ENCODE peak calls at places on chromosomes 12 and 14, in seven cellular contexts. U is astrocyte of the cerebellum; G is H4; T is dermis blood vessel endothelial cell; Q is GM12864; C is heart right ventricle; M is activated CD4-positive, CD25-positive, alpha-beta regulatory T cell treated with anti-CD3 and anti-CD28 coated beads, Interleukin-2, amount 50 U/mL, for 72 hours. W is an unnamed sample.

GRCh38 chr12:58359084-58359483 is 417.7 kb downstream of the ATP23 start:
- DNase-seq in U (no peak), G (no peak), T (no peak), Q (no peak), C (no peak), M (no peak), W (peak; percentile 83)

GRCh38 chr14:70698288-70698687 is 56.6 kb downstream of the TTC9 start:
- DNase-seq in U (no peak), G (peak; percentile 59), T (peak; percentile 6), Q (no peak), C (no peak), M (no peak), W (peak; percentile 50)

GRCh38 chr14:69682607-69683263 is 71.3 kb downstream of the SUSD6 start:
- DNase-seq in U (no peak), G (no peak), T (no peak), Q (no peak), C (no peak), M (no peak), W (peak; percentile 86)

GRCh38 chr12:17579148-17580026 is 510.6 kb downstream of the RERGL start:
- DNase-seq in U (no peak), G (no peak), T (no peak), Q (no peak), C (no peak), M (no peak), W (no peak)

GRCh38 chr14:68580676-68581075 is 212.2 kb downstream of the ZFP36L1 start:
- DNase-seq in U (no peak), G (no peak), T (no peak), Q (no peak), C (no peak), M (no peak), W (no peak)

GRCh38 chr12:27474344-27474743 is 27.8 kb downstream of the SMCO2 start:
- DNase-seq in U (peak; percentile 83), G (peak; percentile 18), T (no peak), Q (no peak), C (no peak), M (no peak), W (peak; percentile 79)

GRCh38 chr14:24080888-24081738 is 9.8 kb downstream of the CPNE6 start:
- DNase-seq in U (no peak), G (peak; percentile 59), T (peak; percentile 35), Q (peak; percentile 58), C (peak; percentile 48), M (peak; percentile 74), W (peak; percentile 11)

GRCh38 chr14:103243764-103244737 is 90.0 kb upstream of the EIF5 start:
- DNase-seq in U (no peak), G (peak; percentile 44), T (no peak), Q (no peak), C (no peak), M (no peak), W (peak; percentile 5)

GRCh38 chr12:13436696-13437391 is 240.3 kb downstream of the EMP1 start:
- DNase-seq in U (no peak), G (peak; percentile 71), T (no peak), Q (no peak), C (no peak), M (no peak), W (peak; percentile 65)

GRCh38 chr14:79036506-79036905 is 866.3 kb downstream of the NRXN3 start:
- DNase-seq in U (no peak), G (peak; percentile 11), T (no peak), Q (no peak), C (no peak), M (no peak), W (no peak)

GRCh38 chr12:26523708-26524150 is 309.3 kb downstream of the ITPR2 start:
- DNase-seq in U (peak; percentile 94), G (peak; percentile 39), T (no peak), Q (no peak), C (peak; percentile 77), M (no peak), W (peak; percentile 99)

GRCh38 chr14:90091393-90091792 is 29.6 kb downstream of the KCNK13 start:
- DNase-seq in U (peak; percentile 90), G (peak; percentile 10), T (peak; percentile 64), Q (no peak), C (no peak), M (no peak), W (peak; percentile 80)

GRCh38 chr12:57765003-57765697 is 1.7 kb downstream of the CYP27B1 start:
- DNase-seq in U (no peak), G (no peak), T (peak; percentile 55), Q (no peak), C (peak; percentile 38), M (peak; percentile 67), W (no peak)

GRCh38 chr12:24062642-24063245 is 113.3 kb upstream of the SOX5 start:
- DNase-seq in U (no peak), G (no peak), T (no peak), Q (no peak), C (no peak), M (no peak), W (peak; percentile 55)

GRCh38 chr14:80468331-80469122 is 257.2 kb upstream of the DIO2 start:
- DNase-seq in U (peak; percentile 53), G (no peak), T (no peak), Q (no peak), C (no peak), M (no peak), W (no peak)

GRCh38 chr14:103916636-103917262 is 11.5 kb upstream of the TDRD9 start:
- DNase-seq in U (no peak), G (no peak), T (no peak), Q (no peak), C (no peak), M (no peak), W (peak; percentile 58)

GRCh38 chr12:94435511-94435927 is 24.1 kb downstream of the CEP83 start:
- DNase-seq in U (no peak), G (no peak), T (no peak), Q (no peak), C (no peak), M (no peak), W (peak; percentile 14)

GRCh38 chr14:74975059-74975810 is 19.8 kb upstream of the PGF start:
- DNase-seq in U (no peak), G (peak; percentile 2), T (no peak), Q (no peak), C (peak; percentile 92), M (no peak), W (peak; percentile 29)

GRCh38 chr12:106551410-106551809 is 31.4 kb upstream of the RFX4 start:
- DNase-seq in U (no peak), G (no peak), T (no peak), Q (no peak), C (no peak), M (no peak), W (no peak)

GRCh38 chr12:101564912-101565311 is 29.9 kb upstream of the MYBPC1 start:
- DNase-seq in U (no peak), G (no peak), T (no peak), Q (no peak), C (no peak), M (no peak), W (no peak)

GRCh38 chr12:80422549-80422948 is 21.5 kb upstream of the PTPRQ start:
- DNase-seq in U (peak; percentile 44), G (no peak), T (no peak), Q (no peak), C (no peak), M (no peak), W (peak; percentile 61)

W was measured in fibroblast of the aortic adventitia.